ENCODE peak calls at places on chromosome 7, in seven cellular contexts. H is cardiac muscle cell, Q is adrenal gland, U is mammary epithelial cell, R is SK-N-SH, N is A549, J is H1. V is an unnamed sample.

GRCh38 chr7:67398916-67399315 is 402.3 kb downstream of the TYW1 start:
- DNase-seq in H (no peak), Q (no peak), U (no peak), R (peak), N (no peak), J (no peak), V (no peak)

GRCh38 chr7:155951554-155952158 is 139.4 kb upstream of the SHH start:
- DNase-seq in H (peak), Q (peak), U (peak), R (no peak), N (peak), J (no peak), V (peak)

GRCh38 chr7:82194011-82194410 is 249.6 kb downstream of the CACNA2D1 start:
- DNase-seq in H (peak), Q (peak), U (peak), R (no peak), N (peak), J (no peak), V (peak)

GRCh38 chr7:30816291-30817059 is 45.3 kb downstream of the MINDY4 start:
- DNase-seq in H (peak), Q (peak), U (no peak), R (no peak), N (no peak), J (no peak), V (no peak)

GRCh38 chr7:13336227-13336626 is 648.8 kb downstream of the ARL4A start:
- DNase-seq in H (peak), Q (no peak), U (peak), R (no peak), N (no peak), J (no peak), V (no peak)

GRCh38 chr7:29345590-29345989 is 151.0 kb downstream of the CHN2 start:
- DNase-seq in H (peak), Q (peak), U (peak), R (peak), N (peak), J (peak), V (no peak)

GRCh38 chr7:51316666-51317581 is at the start of gene COBL:
- DNase-seq in H (no peak), Q (no peak), U (no peak), R (no peak), N (no peak), J (no peak), V (no peak)

GRCh38 chr7:22601812-22602568 is 102.0 kb upstream of the STEAP1B start:
- DNase-seq in H (peak), Q (no peak), U (peak), R (no peak), N (no peak), J (no peak), V (peak)

GRCh38 chr7:106031271-106032029 is 68.4 kb downstream of the CDHR3 start:
- DNase-seq in H (peak), Q (no peak), U (no peak), R (no peak), N (no peak), J (no peak), V (no peak)

GRCh38 chr7:119720541-119720940 is 552.4 kb upstream of the KCND2 start:
- DNase-seq in H (peak), Q (no peak), U (peak), R (no peak), N (peak), J (no peak), V (peak)

GRCh38 chr7:41152179-41152678 is 550.7 kb downstream of the INHBA start:
- DNase-seq in H (no peak), Q (no peak), U (no peak), R (no peak), N (no peak), J (no peak), V (no peak)

GRCh38 chr7:7349156-7349555 is 166.8 kb downstream of the C1GALT1 start:
- DNase-seq in H (no peak), Q (no peak), U (no peak), R (no peak), N (no peak), J (no peak), V (no peak)

GRCh38 chr7:7354674-7355073 is 172.3 kb downstream of the C1GALT1 start:
- DNase-seq in H (no peak), Q (no peak), U (peak), R (no peak), N (no peak), J (no peak), V (no peak)

GRCh38 chr7:7351156-7351555 is 168.8 kb downstream of the C1GALT1 start:
- DNase-seq in H (no peak), Q (no peak), U (no peak), R (no peak), N (no peak), J (no peak), V (no peak)

GRCh38 chr7:7351832-7352231 is 169.5 kb downstream of the C1GALT1 start:
- DNase-seq in H (no peak), Q (no peak), U (no peak), R (no peak), N (no peak), J (no peak), V (no peak)

GRCh38 chr7:7352845-7353244 is 170.5 kb downstream of the C1GALT1 start:
- DNase-seq in H (no peak), Q (no peak), U (peak), R (no peak), N (no peak), J (peak), V (no peak)
- TF ChIP-seq CTCF in H (no peak), Q (no peak), U (peak), R (no peak), N (no peak), J (peak), V (no peak)

GRCh38 chr7:98616381-98617050 is 569 bp upstream of the NPTX2 start:
- DNase-seq in H (no peak), Q (peak), U (no peak), R (no peak), N (no peak), J (no peak), V (no peak)
- H3K4me3 ChIP-seq in H (peak), Q (no peak), U (no peak), R (no peak), N (no peak), J (peak), V (no peak)

DNA sequence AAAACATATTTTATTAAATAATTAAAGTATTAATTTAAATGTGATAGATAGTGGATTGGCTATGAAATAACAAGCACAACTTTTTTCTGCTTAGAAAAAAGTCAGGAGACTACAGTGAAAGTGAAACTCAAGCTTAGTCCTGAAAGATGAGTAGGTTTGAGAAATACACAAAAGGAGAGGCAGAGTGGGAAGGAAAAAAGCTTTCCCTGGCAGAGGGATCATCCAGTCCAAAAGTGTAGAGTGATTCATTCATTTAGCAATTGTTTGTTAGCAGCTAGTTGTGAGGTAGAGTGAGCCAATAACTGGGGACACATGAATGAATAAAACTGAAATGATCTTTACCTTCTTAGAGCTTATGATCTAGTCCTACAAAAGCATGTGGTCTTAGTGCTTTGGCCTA is 93.5 kb downstream of the FOXP2 start:
- DNase-seq in H (peak), Q (no peak), U (no peak), R (no peak), N (no peak), J (no peak), V (peak)
- TF ChIP-seq CTCF in H (no peak), Q (no peak), U (no peak), R (no peak), N (no peak), J (no peak), V (no peak)

DNA sequence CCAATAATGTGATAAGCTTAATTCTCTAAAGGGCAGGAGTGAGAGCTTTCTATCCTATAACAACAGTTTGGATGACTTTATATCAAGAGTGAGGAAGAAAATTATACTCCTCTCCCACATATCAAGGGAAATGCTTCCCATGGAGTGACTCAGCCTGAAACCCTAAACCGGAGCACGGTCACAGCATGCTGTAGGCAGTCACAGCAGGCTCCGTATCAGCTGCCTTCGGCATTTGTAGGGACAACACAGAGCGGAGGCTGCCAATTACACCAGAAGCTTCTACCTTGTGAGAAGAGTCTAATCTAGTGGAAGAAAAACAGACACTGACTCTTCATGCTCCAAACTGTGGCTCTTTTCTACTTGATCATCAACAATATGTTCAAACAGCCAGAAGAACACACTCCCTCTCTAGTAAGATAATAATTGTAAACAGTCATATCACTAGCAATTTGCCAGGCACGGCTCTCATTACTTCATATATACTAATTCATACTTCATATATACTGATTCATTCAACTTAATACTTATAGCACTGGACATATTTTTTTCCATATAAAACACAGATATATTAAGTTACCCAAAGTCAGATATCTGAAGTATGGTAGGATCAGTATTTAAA is 65.9 kb downstream of the DGKB start:
- DNase-seq in H (peak), Q (no peak), U (peak), R (no peak), N (no peak), J (peak), V (peak)
- H3K4me3 ChIP-seq in H (no peak), Q (no peak), U (no peak), R (peak), N (no peak), J (no peak), V (no peak)

DNA sequence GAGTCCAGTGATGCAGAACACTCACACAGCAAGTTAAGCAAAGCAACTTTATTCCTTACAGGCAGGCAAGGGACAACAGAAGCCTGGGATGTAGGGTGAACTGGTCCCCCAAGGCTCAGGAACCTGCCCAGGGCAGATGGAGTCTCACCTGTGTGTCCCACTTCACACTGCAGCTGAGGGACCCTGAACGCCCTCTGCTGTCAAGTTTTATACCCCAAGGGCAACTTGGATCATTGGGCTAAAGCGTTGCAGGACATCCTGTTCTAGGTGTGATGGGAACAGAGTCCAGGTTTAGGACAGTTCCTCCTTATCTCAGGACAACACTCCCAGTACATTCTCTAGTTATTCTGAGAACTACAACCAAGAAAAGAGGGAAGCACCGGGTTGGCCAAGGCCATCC is 49.5 kb upstream of the ZNF746 start:
- DNase-seq in H (no peak), Q (no peak), U (no peak), R (no peak), N (no peak), J (no peak), V (no peak)
- TF ChIP-seq CTCF in H (no peak), Q (no peak), U (no peak), R (no peak), N (no peak), J (peak), V (no peak)

DNA sequence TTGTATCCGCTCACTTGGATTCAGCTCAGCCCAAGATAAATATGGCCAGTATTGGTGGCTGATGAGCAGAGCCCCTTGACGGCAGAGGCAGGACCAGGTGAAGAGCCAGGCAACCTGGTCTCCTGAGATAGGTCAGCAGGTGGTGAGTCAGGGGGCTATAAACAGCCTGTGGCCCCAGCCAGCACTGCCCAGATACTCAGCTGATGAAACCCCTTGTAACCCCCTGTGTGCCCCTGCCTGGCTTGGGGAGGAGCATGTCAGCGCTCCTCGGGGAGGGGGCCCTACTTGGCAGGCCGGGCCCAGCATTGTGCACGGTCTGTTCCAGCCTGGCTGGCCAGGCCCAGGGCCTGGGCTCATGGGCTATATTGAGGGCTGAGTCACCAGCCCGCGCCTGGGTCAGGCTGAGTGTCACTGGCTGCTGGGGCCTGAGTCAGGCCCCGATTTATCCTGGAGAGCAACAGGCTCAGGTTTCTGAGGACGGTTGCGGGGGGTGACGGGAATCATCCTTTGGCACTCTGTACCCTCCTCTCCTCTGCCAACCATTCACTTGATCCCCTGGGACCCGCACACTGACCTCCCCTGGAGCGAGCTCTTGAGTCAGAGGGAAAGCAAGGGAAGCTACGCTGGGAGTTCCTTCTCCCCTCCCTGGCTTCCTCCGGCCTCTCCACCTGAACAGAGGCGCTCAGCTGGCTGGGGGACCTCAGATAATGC is 2.8 kb upstream of the FLNC start:
- DNase-seq in H (peak), Q (no peak), U (no peak), R (peak), N (no peak), J (no peak), V (peak)
- H3K4me3 ChIP-seq in H (peak), Q (no peak), U (no peak), R (peak), N (no peak), J (no peak), V (no peak)

DNA sequence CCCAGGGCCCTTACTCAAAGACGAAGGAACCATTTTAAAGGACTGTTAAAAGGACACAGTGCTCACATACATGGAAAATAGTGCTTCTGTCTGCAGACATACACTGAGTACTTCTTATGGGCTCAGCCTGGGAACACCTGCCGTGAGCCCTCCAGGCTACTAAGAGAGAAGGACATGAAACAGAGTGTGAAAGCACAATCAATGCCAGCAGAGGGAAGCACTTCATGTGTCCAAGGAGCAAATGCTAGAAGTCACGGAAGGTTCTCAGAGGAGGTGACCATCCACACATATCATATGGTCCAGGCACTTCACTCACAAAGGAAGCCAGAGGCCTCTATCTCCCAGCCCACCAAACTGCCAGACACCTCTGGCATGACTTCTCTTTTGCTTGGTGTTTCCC is 15.5 kb downstream of the ELMO1 start:
- DNase-seq in H (no peak), Q (no peak), U (no peak), R (no peak), N (peak), J (no peak), V (no peak)
- TF ChIP-seq CTCF in H (no peak), Q (no peak), U (no peak), R (no peak), N (peak), J (peak), V (no peak)

GRCh38 chr7:122886357-122887081 is at the start of gene CADPS2:
- DNase-seq in H (peak), Q (peak), U (peak), R (peak), N (peak), J (peak), V (peak)
- H3K4me3 ChIP-seq in H (peak), Q (peak), U (peak), R (peak), N (peak), J (peak), V (peak)

V was measured in foreskin fibroblast.